ENCODE peak calls at places on chromosomes 2 and 18, in five cellular contexts. I is neuronal stem cell, Z is A549, Q is mesendoderm, V is astrocyte. C is an unnamed sample.

GRCh38 chr18:76374330-76375281 is 120.4 kb downstream of the ZNF516 start:
- DNase-seq in I (no peak), Z (no peak), Q (no peak), V (no peak), C (no peak)

GRCh38 chr2:163768881-163769681 is 33.3 kb upstream of the FIGN start:
- DNase-seq in I (no peak), Z (no peak), Q (no peak), V (no peak), C (no peak)

GRCh38 chr2:113823729-113824595 is 65.9 kb upstream of the ACTR3 start:
- DNase-seq in I (no peak), Z (no peak), Q (no peak), V (no peak), C (no peak)

GRCh38 chr2:20468549-20469500 is 22.0 kb downstream of the RHOB start:
- DNase-seq in I (no peak), Z (no peak), Q (no peak), V (no peak), C (no peak)

GRCh38 chr2:69017080-69017479 is 4.1 kb downstream of the ANTXR1 start:
- DNase-seq in I (no peak), Z (peak), Q (peak), V (peak), C (no peak)

GRCh38 chr2:54999182-54999581 is 51.1 kb downstream of the RTN4 start:
- DNase-seq in I (no peak), Z (no peak), Q (no peak), V (peak), C (no peak)

GRCh38 chr2:197909377-197909776 is 105.0 kb downstream of the PLCL1 start:
- DNase-seq in I (no peak), Z (no peak), Q (peak), V (peak), C (peak)

GRCh38 chr2:174117951-174118930 is 130.1 kb downstream of the OLA1 start:
- DNase-seq in I (no peak), Z (peak), Q (peak), V (peak), C (peak)

GRCh38 chr2:37625781-37626548 is 45.5 kb downstream of the CDC42EP3 start:
- DNase-seq in I (no peak), Z (no peak), Q (no peak), V (peak), C (no peak)

GRCh38 chr2:39725401-39725800 is 53.7 kb downstream of the THUMPD2 start:
- DNase-seq in I (no peak), Z (no peak), Q (no peak), V (peak), C (no peak)

GRCh38 chr2:8312861-8313768 is 368.7 kb upstream of the ID2 start:
- DNase-seq in I (peak), Z (peak), Q (peak), V (peak), C (no peak)

GRCh38 chr18:50405582-50406271 is 30.9 kb downstream of the SKA1 start:
- DNase-seq in I (no peak), Z (no peak), Q (peak), V (no peak), C (no peak)

GRCh38 chr2:31282634-31283033 is 48.7 kb downstream of the EHD3 start:
- DNase-seq in I (no peak), Z (no peak), Q (no peak), V (no peak), C (peak)

GRCh38 chr2:129883121-129883520 is 96.3 kb upstream of the RAB6C start:
- DNase-seq in I (no peak), Z (no peak), Q (no peak), V (no peak), C (no peak)

GRCh38 chr2:233356546-233357308 is 2.4 kb downstream of the DGKD start:
- DNase-seq in I (no peak), Z (no peak), Q (peak), V (no peak), C (no peak)
- H3K4me2 ChIP-seq in I (no peak), Z (peak), Q (no peak), V (peak), C (no peak)

GRCh38 chr2:190466819-190467444 is 58.8 kb downstream of the MFSD6 start:
- DNase-seq in I (peak), Z (no peak), Q (peak), V (no peak), C (no peak)

GRCh38 chr2:190468814-190469569 is 60.8 kb downstream of the MFSD6 start:
- DNase-seq in I (no peak), Z (peak), Q (no peak), V (peak), C (peak)

GRCh38 chr2:190465060-190465459 is 56.9 kb downstream of the MFSD6 start:
- DNase-seq in I (no peak), Z (no peak), Q (no peak), V (no peak), C (no peak)

GRCh38 chr2:190469770-190470169 is 61.6 kb downstream of the MFSD6 start:
- DNase-seq in I (no peak), Z (peak), Q (peak), V (peak), C (peak)

DNA sequence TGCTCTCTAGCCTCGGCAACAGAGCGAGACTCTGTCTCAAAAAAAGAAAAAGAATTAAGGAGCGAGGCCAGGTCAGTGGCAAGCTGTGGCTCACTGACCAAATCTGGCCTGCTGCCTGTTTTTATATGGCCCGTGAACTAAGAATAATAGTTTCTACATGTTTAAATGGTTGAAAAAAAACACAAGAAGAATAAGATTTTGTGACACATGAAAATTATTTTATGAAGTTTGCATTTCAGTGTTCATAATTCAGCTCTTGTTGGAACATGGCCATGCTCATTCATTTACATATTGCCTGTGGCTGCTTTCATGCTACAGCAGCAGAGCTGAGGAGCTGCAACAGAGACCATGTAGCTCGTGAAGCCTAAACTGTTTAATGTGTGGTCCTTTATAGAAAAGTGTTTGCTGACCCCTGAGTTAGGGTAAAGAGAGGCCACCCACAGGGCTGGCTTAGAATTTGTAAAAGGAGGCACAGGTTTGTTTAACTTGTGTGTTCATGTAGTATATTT is 59.5 kb downstream of the MFSD6 start:
- DNase-seq in I (peak), Z (no peak), Q (no peak), V (peak), C (peak)
- H3K27ac ChIP-seq in I (no peak), Z (peak), Q (no peak), V (no peak), C (no peak)

GRCh38 chr2:25467743-25468142 is 126.0 kb upstream of the DNMT3A start:
- DNase-seq in I (no peak), Z (no peak), Q (no peak), V (no peak), C (no peak)

GRCh38 chr2:25460261-25460905 is 118.7 kb upstream of the DNMT3A start:
- DNase-seq in I (no peak), Z (no peak), Q (no peak), V (no peak), C (no peak)

GRCh38 chr2:25462021-25462420 is 120.3 kb upstream of the DNMT3A start:
- DNase-seq in I (no peak), Z (no peak), Q (no peak), V (no peak), C (no peak)
- H3K4me2 ChIP-seq in I (no peak), Z (no peak), Q (no peak), V (no peak), C (no peak)

GRCh38 chr2:219642465-219643083 is 15.1 kb downstream of the SLC4A3 start:
- DNase-seq in I (peak), Z (peak), Q (peak), V (peak), C (peak)
- H3K27ac ChIP-seq in I (no peak), Z (no peak), Q (no peak), V (no peak), C (no peak)

DNA sequence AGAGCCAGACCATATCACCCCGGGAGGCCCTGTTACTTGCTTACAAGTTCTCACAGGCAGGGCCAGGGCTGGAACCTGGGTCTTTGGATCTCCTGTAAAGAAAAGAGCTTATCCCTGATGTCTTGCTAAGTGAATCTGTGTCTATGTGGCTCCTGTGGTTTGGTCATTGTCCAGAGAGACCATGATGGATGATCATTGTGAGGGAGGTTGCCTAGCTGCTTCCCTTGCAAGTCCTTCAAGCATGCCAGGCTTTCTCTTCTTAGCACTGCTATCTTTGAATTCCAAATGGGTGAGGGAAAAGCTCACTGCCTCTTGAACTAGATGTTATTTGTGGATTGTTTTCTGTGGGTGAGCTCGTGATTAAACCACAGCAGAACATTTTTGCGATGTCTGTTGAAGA is 151.6 kb downstream of the FSHR start:
- DNase-seq in I (no peak), Z (no peak), Q (no peak), V (peak), C (no peak)
- H3K4me2 ChIP-seq in I (no peak), Z (no peak), Q (no peak), V (no peak), C (no peak)

GRCh38 chr2:16051841-16052564 is 111.7 kb downstream of the MYCN start:
- DNase-seq in I (no peak), Z (no peak), Q (no peak), V (no peak), C (no peak)

GRCh38 chr2:16050261-16051045 is 110.1 kb downstream of the MYCN start:
- DNase-seq in I (no peak), Z (no peak), Q (no peak), V (no peak), C (no peak)

GRCh38 chr2:16051046-16051489 is 110.7 kb downstream of the MYCN start:
- DNase-seq in I (no peak), Z (no peak), Q (no peak), V (no peak), C (no peak)

GRCh38 chr2:16055848-16056580 is 115.7 kb downstream of the MYCN start:
- DNase-seq in I (no peak), Z (no peak), Q (no peak), V (no peak), C (no peak)

GRCh38 chr2:16053437-16054257 is 113.3 kb downstream of the MYCN start:
- DNase-seq in I (no peak), Z (no peak), Q (no peak), V (no peak), C (no peak)
- H3K27ac ChIP-seq in I (no peak), Z (no peak), Q (no peak), V (no peak), C (no peak)